ENCODE peak calls at places on chromosome 13, in four cellular contexts. O is cardiac muscle cell; Y is hepatocyte; T is CD8-positive, alpha-beta T cell. X is an unnamed sample.

GRCh38 chr13:113862766-113863510 is 938 bp downstream of the GAS6 start:
- DNase-seq in O (peak; percentile 25), Y (peak; percentile 63), T (no peak), X (peak; percentile 55)

GRCh38 chr13:24038405-24038804 is 122.1 kb upstream of the SPATA13 start:
- DNase-seq in O (peak; percentile 74), Y (no peak), T (no peak), X (no peak)

GRCh38 chr13:33545492-33545891 is 259.9 kb upstream of the STARD13 start:
- DNase-seq in O (no peak), Y (no peak), T (no peak), X (no peak)

GRCh38 chr13:33322474-33322827 is 36.9 kb upstream of the STARD13 start:
- DNase-seq in O (peak; percentile 82), Y (no peak), T (no peak), X (no peak)

GRCh38 chr13:32051156-32051555 is 19.6 kb downstream of the FRY start:
- DNase-seq in O (no peak), Y (no peak), T (no peak), X (no peak)

GRCh38 chr13:84470528-84470927 is 588.3 kb upstream of the SLITRK1 start:
- DNase-seq in O (no peak), Y (no peak), T (no peak), X (no peak)

GRCh38 chr13:45500492-45501174 is 35.9 kb downstream of the COG3 start:
- DNase-seq in O (peak; percentile 95), Y (no peak), T (no peak), X (no peak)

GRCh38 chr13:113049981-113050380 is 55.6 kb upstream of the F7 start:
- DNase-seq in O (no peak), Y (no peak), T (no peak), X (no peak)

GRCh38 chr13:111139874-111140561 is 24.9 kb downstream of the ARHGEF7 start:
- DNase-seq in O (no peak), Y (no peak), T (no peak), X (no peak)

GRCh38 chr13:60134376-60134775 is 29.4 kb downstream of the DIAPH3 start:
- DNase-seq in O (peak; percentile 38), Y (no peak), T (no peak), X (no peak)

GRCh38 chr13:25489238-25489637 is 117.5 kb downstream of the ATP8A2 start:
- DNase-seq in O (no peak), Y (no peak), T (no peak), X (no peak)

GRCh38 chr13:76754414-76754813 is 131.8 kb downstream of the KCTD12 start:
- DNase-seq in O (peak; percentile 92), Y (peak; percentile 13), T (no peak), X (no peak)

GRCh38 chr13:39448831-39449230 is 154.2 kb downstream of the LHFPL6 start:
- DNase-seq in O (no peak), Y (no peak), T (no peak), X (peak; percentile 70)

GRCh38 chr13:52405767-52406494 is at the start of gene THSD1:
- DNase-seq in O (peak; percentile 52), Y (peak; percentile 45), T (no peak), X (no peak)

GRCh38 chr13:54183166-54183565 is 1154.6 kb downstream of the OLFM4 start:
- DNase-seq in O (no peak), Y (no peak), T (no peak), X (no peak)

GRCh38 chr13:113785051-113786010 is 26.3 kb downstream of the TMEM255B start:
- DNase-seq in O (peak; percentile 19), Y (no peak), T (no peak), X (no peak)

GRCh38 chr13:40652588-40652940 is 13.9 kb downstream of the FOXO1 start:
- DNase-seq in O (no peak), Y (no peak), T (no peak), X (no peak)

GRCh38 chr13:37869756-37870488 is at the start of gene TRPC4:
- DNase-seq in O (peak; percentile 83), Y (peak; percentile 78), T (no peak), X (peak; percentile 49)

GRCh38 chr13:79435549-79435948 is 29.5 kb upstream of the RBM26 start:
- DNase-seq in O (peak; percentile 49), Y (no peak), T (no peak), X (no peak)

GRCh38 chr13:26910754-26911465 is 150.3 kb upstream of the GPR12 start:
- DNase-seq in O (no peak), Y (no peak), T (no peak), X (no peak)

GRCh38 chr13:38606697-38607096 is 80.2 kb upstream of the FREM2 start:
- DNase-seq in O (no peak), Y (no peak), T (no peak), X (no peak)

GRCh38 chr13:109706015-109706715 is 80.2 kb downstream of the IRS2 start:
- DNase-seq in O (no peak), Y (no peak), T (no peak), X (no peak)

GRCh38 chr13:109712187-109712601 is 74.2 kb downstream of the IRS2 start:
- DNase-seq in O (no peak), Y (no peak), T (no peak), X (no peak)

GRCh38 chr13:109707044-109707794 is 79.2 kb downstream of the IRS2 start:
- DNase-seq in O (no peak), Y (no peak), T (no peak), X (no peak)

GRCh38 chr13:109704771-109705628 is 81.4 kb downstream of the IRS2 start:
- DNase-seq in O (peak; percentile 42), Y (peak; percentile 21), T (no peak), X (no peak)

DNA sequence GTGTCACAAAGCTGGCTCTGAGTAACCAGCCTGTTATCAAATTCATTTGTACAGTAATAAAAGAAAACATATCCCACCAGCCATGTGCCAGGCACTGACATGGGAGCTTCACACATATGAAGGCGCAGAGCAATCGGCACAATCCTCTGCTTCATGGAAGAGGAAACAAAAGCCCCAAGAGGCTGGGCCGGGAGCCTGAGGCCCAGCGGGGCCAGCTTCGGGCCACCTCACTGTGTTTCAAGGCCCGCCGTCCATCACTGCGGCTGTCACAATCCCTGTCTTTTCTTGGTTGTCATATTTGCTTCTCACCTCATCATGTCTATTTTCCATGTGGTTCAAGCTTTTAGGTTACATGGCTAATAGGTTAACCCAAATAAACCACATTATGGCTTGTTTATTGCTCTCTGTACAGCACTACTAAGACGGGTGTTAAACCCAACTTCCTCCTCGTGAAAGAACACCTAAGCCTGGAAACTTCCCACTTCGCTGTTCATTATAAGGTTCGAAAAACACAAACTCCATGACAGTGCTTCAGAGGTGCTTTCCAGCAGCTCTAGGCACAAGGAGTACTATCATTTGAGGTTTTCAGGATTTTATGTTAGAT is 78.3 kb downstream of the IRS2 start:
- DNase-seq in O (no peak), Y (no peak), T (no peak), X (no peak)
- H3K4me1 ChIP-seq in O (no peaks in the 10 kb centered on the region), Y (no peaks in the 10 kb centered on the region), T (no peaks in the 10 kb centered on the region), X (no peaks in the 10 kb centered on the region)

GRCh38 chr13:29493796-29494195 is 101.7 kb downstream of the SLC7A1 start:
- DNase-seq in O (no peak), Y (no peak), T (no peak), X (no peak)
- H3K27me3 ChIP-seq in O (no peaks in the 10 kb centered on the region), Y (no peaks in the 10 kb centered on the region), T (no peaks in the 10 kb centered on the region), X (no peaks in the 10 kb centered on the region)

GRCh38 chr13:75302031-75302430 is 179.9 kb downstream of the TBC1D4 start:
- DNase-seq in O (peak; percentile 47), Y (no peak), T (no peak), X (no peak)
- H3K4me1 ChIP-seq in O (peaks cover 10% of the 10 kb centered on the region), Y (no peaks in the 10 kb centered on the region), T (no peaks in the 10 kb centered on the region), X (no peaks in the 10 kb centered on the region)

DNA sequence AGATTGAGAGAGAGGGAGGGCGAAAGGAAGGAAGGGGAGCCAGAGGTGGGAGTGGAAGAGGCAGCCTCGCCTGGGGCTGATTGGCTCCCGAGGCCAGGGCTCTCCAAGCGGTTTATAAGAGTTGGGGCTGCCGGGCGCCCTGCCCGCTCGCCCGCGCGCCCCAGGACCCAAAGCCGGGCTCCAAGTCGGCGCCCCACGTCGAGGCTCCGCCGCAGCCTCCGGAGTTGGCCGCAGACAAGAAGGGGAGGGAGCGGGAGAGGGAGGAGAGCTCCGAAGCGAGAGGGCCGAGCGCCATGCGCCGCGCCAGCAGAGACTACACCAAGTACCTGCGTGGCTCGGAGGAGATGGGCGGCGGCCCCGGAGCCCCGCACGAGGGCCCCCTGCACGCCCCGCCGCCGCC is at the start of gene TNFSF11:
- DNase-seq in O (peak; percentile 33), Y (peak; percentile 22), T (no peak), X (no peak)
- H3K27me3 ChIP-seq in O (peaks cover 49% of the 10 kb centered on the region), Y (peaks cover 55% of the 10 kb centered on the region), T (no peaks in the 10 kb centered on the region), X (peaks cover 2% of the 10 kb centered on the region)

GRCh38 chr13:99370476-99371272 is 63.5 kb upstream of the GPR183 start:
- DNase-seq in O (no peak), Y (no peak), T (no peak), X (no peak)

GRCh38 chr13:99374169-99374991 is 67.2 kb upstream of the GPR183 start:
- DNase-seq in O (no peak), Y (no peak), T (no peak), X (no peak)

GRCh38 chr13:99373436-99373835 is 66.2 kb upstream of the GPR183 start:
- DNase-seq in O (no peak), Y (no peak), T (no peak), X (no peak)

GRCh38 chr13:99374994-99375805 is 68.0 kb upstream of the GPR183 start:
- DNase-seq in O (no peak), Y (no peak), T (no peak), X (no peak)

DNA sequence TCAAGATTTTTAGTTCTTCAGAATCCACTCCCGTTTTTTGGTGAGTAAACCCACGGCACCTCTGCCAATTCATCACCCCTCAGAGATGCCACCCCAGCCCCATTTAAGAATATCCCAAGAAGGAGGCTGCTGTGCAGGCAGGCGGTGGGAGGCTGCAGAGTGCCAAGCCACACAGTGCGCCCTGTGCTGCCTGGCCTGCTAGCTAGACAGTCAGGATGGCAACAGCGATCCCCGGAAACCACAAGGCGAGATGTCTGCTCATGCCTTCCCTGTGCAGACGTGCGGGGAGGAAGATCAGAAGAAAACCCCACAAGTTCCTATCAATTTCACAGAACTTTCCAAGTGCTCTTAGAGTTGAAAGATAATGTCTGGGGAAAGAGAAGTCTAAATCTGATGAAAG is 64.8 kb upstream of the GPR183 start:
- DNase-seq in O (no peak), Y (no peak), T (peak; percentile 51), X (no peak)
- H3K4me1 ChIP-seq in O (peaks cover 18% of the 10 kb centered on the region), Y (no peaks in the 10 kb centered on the region), T (peaks cover 84% of the 10 kb centered on the region), X (no peaks in the 10 kb centered on the region)